ENCODE peak calls at places on chromosomes 3 and 15, in ten cellular contexts. C is effector CD4-positive, alpha-beta T cell; D is AG08395; R is tibial nerve; L is SIG-M5; B is nephron progenitor cell; A is Peyer's patch; S is bronchial epithelial cell; T is neural crest cell; O is T-cell. G is an unnamed sample.
A peak's percentile ranks its signal among the peaks of the same experiment; 100 is the strongest.

GRCh38 chr3:13262493-13263211 is 157.5 kb downstream of the NUP210 start:
- DNase-seq in C (no peak), D (no peak), R (no peak), L (no peak), B (no peak), A (peak; percentile 28), S (no peak), T (no peak), O (peak; percentile 12), G (no peak)

GRCh38 chr3:129230311-129231019 is 18.9 kb upstream of the COPG1 start:
- DNase-seq in C (no peak), D (peak; percentile 64), R (peak; percentile 31), L (peak; percentile 72), B (no peak), A (no peak), S (peak; percentile 96), T (no peak), O (no peak), G (peak; percentile 96)

GRCh38 chr3:20352547-20353164 is 166.7 kb upstream of the SGO1 start:
- DNase-seq in C (no peak), D (peak; percentile 10), R (no peak), L (no peak), B (no peak), A (no peak), S (peak; percentile 15), T (no peak), O (no peak), G (peak; percentile 23)

GRCh38 chr3:28575100-28575747 is 226.6 kb upstream of the AZI2 start:
- DNase-seq in C (no peak), D (no peak), R (no peak), L (no peak), B (peak; percentile 65), A (no peak), S (no peak), T (peak; percentile 32), O (no peak), G (peak; percentile 6)

GRCh38 chr3:120114981-120115380 is 20.7 kb upstream of the GSK3B start:
- DNase-seq in C (no peak), D (no peak), R (no peak), L (no peak), B (no peak), A (no peak), S (peak; percentile 68), T (no peak), O (no peak), G (peak; percentile 39)

GRCh38 chr3:42780892-42781700 is 8.0 kb upstream of the CCDC13 start:
- DNase-seq in C (peak; percentile 40), D (peak; percentile 77), R (peak; percentile 95), L (no peak), B (peak; percentile 38), A (no peak), S (peak; percentile 76), T (peak; percentile 56), O (no peak), G (peak; percentile 73)

GRCh38 chr3:185283374-185283935 is 29.6 kb upstream of the EHHADH start:
- DNase-seq in C (no peak), D (no peak), R (no peak), L (no peak), B (no peak), A (no peak), S (peak; percentile 39), T (no peak), O (no peak), G (peak; percentile 48)

GRCh38 chr3:141212555-141212954 is 19.1 kb upstream of the PXYLP1 start:
- DNase-seq in C (no peak), D (no peak), R (no peak), L (no peak), B (no peak), A (no peak), S (no peak), T (no peak), O (no peak), G (no peak)

GRCh38 chr3:183100376-183100775 is 1.1 kb upstream of the MCCC1 start:
- DNase-seq in C (no peak), D (no peak), R (no peak), L (no peak), B (no peak), A (no peak), S (no peak), T (no peak), O (no peak), G (no peak)

GRCh38 chr3:78589242-78589641 is 1178.6 kb downstream of the ROBO1 start:
- DNase-seq in C (no peak), D (no peak), R (no peak), L (no peak), B (no peak), A (no peak), S (no peak), T (no peak), O (no peak), G (no peak)

GRCh38 chr3:68067314-68067713 is 412.9 kb upstream of the SUCLG2 start:
- DNase-seq in C (no peak), D (no peak), R (no peak), L (no peak), B (no peak), A (no peak), S (no peak), T (no peak), O (no peak), G (no peak)

GRCh38 chr3:44042772-44043171 is 198.9 kb upstream of the TOPAZ1 start:
- DNase-seq in C (no peak), D (no peak), R (no peak), L (no peak), B (no peak), A (no peak), S (no peak), T (no peak), O (no peak), G (no peak)

GRCh38 chr15:38559131-38559530 is 5.5 kb downstream of the RASGRP1 start:
- DNase-seq in C (no peak), D (no peak), R (no peak), L (no peak), B (no peak), A (no peak), S (no peak), T (no peak), O (no peak), G (no peak)

GRCh38 chr15:86892774-86893449 is 813.2 kb downstream of the AGBL1 start:
- DNase-seq in C (no peak), D (no peak), R (no peak), L (no peak), B (no peak), A (no peak), S (peak; percentile 19), T (no peak), O (no peak), G (peak; percentile 53)

GRCh38 chr15:64070965-64071851 is 22.4 kb downstream of the CIAO2A start:
- DNase-seq in C (no peak), D (peak; percentile 82), R (peak; percentile 58), L (no peak), B (no peak), A (no peak), S (peak; percentile 73), T (no peak), O (no peak), G (peak; percentile 82)

GRCh38 chr3:113783980-113784379 is 37.1 kb downstream of the ATP6V1A start:
- DNase-seq in C (no peak), D (no peak), R (no peak), L (no peak), B (no peak), A (no peak), S (no peak), T (no peak), O (no peak), G (no peak)

GRCh38 chr15:73838795-73839565 is 34.4 kb upstream of the TBC1D21 start:
- DNase-seq in C (no peak), D (peak; percentile 25), R (no peak), L (no peak), B (no peak), A (peak; percentile 15), S (no peak), T (no peak), O (no peak), G (no peak)

GRCh38 chr3:35641920-35642532 is 2.7 kb downstream of the ARPP21 start:
- DNase-seq in C (no peak), D (no peak), R (no peak), L (no peak), B (no peak), A (no peak), S (no peak), T (no peak), O (no peak), G (no peak)

GRCh38 chr3:154367221-154367620 is 42.9 kb upstream of the DHX36 start:
- DNase-seq in C (no peak), D (no peak), R (no peak), L (no peak), B (no peak), A (no peak), S (no peak), T (no peak), O (no peak), G (no peak)

GRCh38 chr3:31248619-31248992 is 284.1 kb upstream of the STT3B start:
- DNase-seq in C (no peak), D (no peak), R (no peak), L (no peak), B (no peak), A (no peak), S (no peak), T (no peak), O (no peak), G (no peak)

GRCh38 chr3:128004661-128005060 is 47.6 kb upstream of the SEC61A1 start:
- DNase-seq in C (no peak), D (no peak), R (no peak), L (no peak), B (no peak), A (no peak), S (no peak), T (no peak), O (no peak), G (no peak)

GRCh38 chr3:52393131-52393807 is 51.6 kb downstream of the SEMA3G start:
- DNase-seq in C (no peak), D (no peak), R (no peak), L (no peak), B (no peak), A (no peak), S (no peak), T (no peak), O (no peak), G (no peak)